ENCODE peak calls at places on chromosome 2, in four cellular contexts. One of them, this sample, is unnamed.
A peak's percentile ranks its signal among the peaks of the same experiment; 100 is the strongest.

GRCh38 chr2:32884346-32884745 is 62.4 kb upstream of the LTBP1 start:
- DNase-seq in GM12878: no peak
- DNase-seq in HepG2: no peak
- DNase-seq in K562: no peak
- DNase-seq in this sample: no peak

GRCh38 chr2:103435010-103435409 is 673.2 kb downstream of the TMEM182 start:
- DNase-seq in GM12878: no peak
- DNase-seq in HepG2: no peak
- DNase-seq in K562: no peak
- DNase-seq in this sample: no peak

GRCh38 chr2:234628953-234629352 is 132.1 kb upstream of the ARL4C start:
- DNase-seq in GM12878: no peak
- DNase-seq in HepG2: no peak
- DNase-seq in K562: no peak
- DNase-seq in this sample: no peak

GRCh38 chr2:136858656-136859055 is 93.3 kb downstream of the THSD7B start:
- DNase-seq in GM12878: no peak
- DNase-seq in HepG2: no peak
- DNase-seq in K562: no peak
- DNase-seq in this sample: no peak

GRCh38 chr2:43724728-43725526 is 48.7 kb upstream of the C1GALT1C1L start:
- DNase-seq in GM12878: no peak
- DNase-seq in HepG2: no peak
- DNase-seq in K562: peak; percentile 69
- DNase-seq in this sample: no peak

GRCh38 chr2:204673877-204674276 is 128.6 kb downstream of the PARD3B start:
- DNase-seq in GM12878: no peak
- DNase-seq in HepG2: no peak
- DNase-seq in K562: no peak
- DNase-seq in this sample: no peak

GRCh38 chr2:171044416-171044815 is 115.4 kb downstream of the GORASP2 start:
- DNase-seq in GM12878: no peak
- DNase-seq in HepG2: no peak
- DNase-seq in K562: no peak
- DNase-seq in this sample: no peak

GRCh38 chr2:105473011-105473410 is 74.2 kb upstream of the FHL2 start:
- DNase-seq in GM12878: no peak
- DNase-seq in HepG2: no peak
- DNase-seq in K562: no peak
- DNase-seq in this sample: no peak

GRCh38 chr2:47098953-47099352 is 56.2 kb downstream of the STPG4 start:
- DNase-seq in GM12878: no peak
- DNase-seq in HepG2: no peak
- DNase-seq in K562: no peak
- DNase-seq in this sample: no peak

GRCh38 chr2:54208364-54209240 is 47.4 kb downstream of the TSPYL6 start:
- DNase-seq in GM12878: no peak
- DNase-seq in HepG2: peak; percentile 29
- DNase-seq in K562: no peak
- DNase-seq in this sample: no peak

GRCh38 chr2:76450024-76450475 is 739.3 kb upstream of the GCFC2 start:
- DNase-seq in GM12878: peak; percentile 90
- DNase-seq in HepG2: no peak
- DNase-seq in K562: no peak
- DNase-seq in this sample: no peak

GRCh38 chr2:172447811-172448493 is 20.6 kb downstream of the ITGA6 start:
- DNase-seq in GM12878: no peak
- DNase-seq in HepG2: no peak
- DNase-seq in K562: no peak
- DNase-seq in this sample: no peak

GRCh38 chr2:144475044-144475443 is 44.9 kb downstream of the ZEB2 start:
- DNase-seq in GM12878: no peak
- DNase-seq in HepG2: no peak
- DNase-seq in K562: no peak
- DNase-seq in this sample: no peak

GRCh38 chr2:222993920-222994650 is 57.9 kb upstream of the KCNE4 start:
- DNase-seq in GM12878: no peak
- DNase-seq in HepG2: no peak
- DNase-seq in K562: no peak
- DNase-seq in this sample: no peak

GRCh38 chr2:220482751-220483150 is 855.3 kb downstream of the SLC4A3 start:
- DNase-seq in GM12878: no peak
- DNase-seq in HepG2: no peak
- DNase-seq in K562: no peak
- DNase-seq in this sample: no peak

GRCh38 chr2:176638167-176639015 is 369.1 kb downstream of the MTX2 start:
- DNase-seq in GM12878: no peak
- DNase-seq in HepG2: peak; percentile 15
- DNase-seq in K562: peak; percentile 64
- DNase-seq in this sample: peak; percentile 82

GRCh38 chr2:190979906-190980629 is 33.9 kb downstream of the STAT1 start:
- DNase-seq in GM12878: no peak
- DNase-seq in HepG2: no peak
- DNase-seq in K562: no peak
- DNase-seq in this sample: peak; percentile 52

GRCh38 chr2:202032841-202033316 is 776 bp upstream of the FZD7 start:
- DNase-seq in GM12878: no peak
- DNase-seq in HepG2: no peak
- DNase-seq in K562: peak; percentile 57
- DNase-seq in this sample: peak; percentile 55

GRCh38 chr2:100228967-100229366 is 86.6 kb upstream of the AFF3 start:
- DNase-seq in GM12878: no peak
- DNase-seq in HepG2: no peak
- DNase-seq in K562: no peak
- DNase-seq in this sample: no peak

GRCh38 chr2:179655627-179656026 is 205.8 kb downstream of the ZNF385B start:
- DNase-seq in GM12878: no peak
- DNase-seq in HepG2: no peak
- DNase-seq in K562: no peak
- DNase-seq in this sample: no peak

GRCh38 chr2:96359310-96359709 is 23.7 kb downstream of the NCAPH start:
- DNase-seq in GM12878: no peak
- DNase-seq in HepG2: no peak
- DNase-seq in K562: no peak
- DNase-seq in this sample: no peak

GRCh38 chr2:84302513-84303412 is 156.3 kb downstream of the SUCLG1 start:
- DNase-seq in GM12878: peak; percentile 16
- DNase-seq in HepG2: peak; percentile 83
- DNase-seq in K562: peak; percentile 80
- DNase-seq in this sample: peak; percentile 62

GRCh38 chr2:239292956-239293355 is 107.9 kb downstream of the HDAC4 start:
- DNase-seq in GM12878: no peak
- DNase-seq in HepG2: no peak
- DNase-seq in K562: no peak
- DNase-seq in this sample: no peak

GRCh38 chr2:239296020-239296932 is 104.5 kb downstream of the HDAC4 start:
- DNase-seq in GM12878: no peak
- DNase-seq in HepG2: peak; percentile 87
- DNase-seq in K562: no peak
- DNase-seq in this sample: no peak

GRCh38 chr2:239295377-239296019 is 105.3 kb downstream of the HDAC4 start:
- DNase-seq in GM12878: no peak
- DNase-seq in HepG2: no peak
- DNase-seq in K562: no peak
- DNase-seq in this sample: no peak

GRCh38 chr2:239293450-239294430 is 107.1 kb downstream of the HDAC4 start:
- DNase-seq in GM12878: peak; percentile 26
- DNase-seq in HepG2: no peak
- DNase-seq in K562: peak; percentile 61
- DNase-seq in this sample: no peak

GRCh38 chr2:239294571-239295054 is 106.2 kb downstream of the HDAC4 start:
- DNase-seq in GM12878: no peak
- DNase-seq in HepG2: no peak
- DNase-seq in K562: peak; percentile 75
- DNase-seq in this sample: no peak
- TF ChIP-seq FOXM1 in GM12878: no peak
- TF ChIP-seq FOXM1 in HepG2: no peak
- TF ChIP-seq FOXM1 in K562: no peak
- TF ChIP-seq FOXM1 in this sample: no peak

DNA sequence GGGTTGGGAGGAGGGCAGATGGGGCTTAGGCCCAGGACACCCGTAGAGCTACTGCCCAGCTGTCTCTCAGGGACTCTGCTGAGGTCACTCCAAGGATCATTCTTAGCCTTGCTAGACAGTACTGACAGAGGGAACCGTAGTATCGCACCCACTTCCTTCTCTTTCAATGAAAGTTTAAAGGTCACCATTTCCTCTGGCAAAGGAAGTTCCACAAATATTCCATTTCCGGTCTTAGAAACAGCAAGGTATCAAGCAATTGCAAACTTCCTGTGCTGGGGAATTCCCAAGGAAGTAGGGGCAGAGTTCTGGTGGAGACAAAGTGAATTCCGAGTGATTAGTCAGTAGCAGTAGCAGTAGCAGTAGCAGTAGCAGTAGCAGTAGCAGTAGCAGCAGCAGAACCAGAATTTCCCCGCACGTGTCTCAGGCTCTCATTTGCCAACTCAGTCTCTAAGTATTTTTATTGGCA is 24.7 kb downstream of the IL1B start:
- DNase-seq in GM12878: no peak
- DNase-seq in HepG2: peak; percentile 24
- DNase-seq in K562: no peak
- DNase-seq in this sample: no peak
- TF ChIP-seq FOXK2 in GM12878: no peak
- TF ChIP-seq FOXK2 in HepG2: no peak
- TF ChIP-seq FOXK2 in K562: no peak
- TF ChIP-seq FOXK2 in this sample: no peak

GRCh38 chr2:231640229-231640628 is 47.6 kb downstream of the TEX44 start:
- DNase-seq in GM12878: no peak
- DNase-seq in HepG2: no peak
- DNase-seq in K562: no peak
- DNase-seq in this sample: no peak
- TF ChIP-seq SP1 in GM12878: no peak
- TF ChIP-seq SP1 in HepG2: no peak
- TF ChIP-seq SP1 in K562: no peak
- TF ChIP-seq SP1 in this sample: no peak

GRCh38 chr2:31322376-31322775 is 88.4 kb downstream of the EHD3 start:
- DNase-seq in GM12878: no peak
- DNase-seq in HepG2: no peak
- DNase-seq in K562: no peak
- DNase-seq in this sample: no peak

GRCh38 chr2:31324000-31324633 is 90.2 kb downstream of the EHD3 start:
- DNase-seq in GM12878: peak; percentile 40
- DNase-seq in HepG2: no peak
- DNase-seq in K562: no peak
- DNase-seq in this sample: no peak

GRCh38 chr2:31318360-31319336 is 84.7 kb downstream of the EHD3 start:
- DNase-seq in GM12878: peak; percentile 30
- DNase-seq in HepG2: no peak
- DNase-seq in K562: no peak
- DNase-seq in this sample: no peak

GRCh38 chr2:31317387-31317786 is 83.4 kb downstream of the EHD3 start:
- DNase-seq in GM12878: no peak
- DNase-seq in HepG2: no peak
- DNase-seq in K562: no peak
- DNase-seq in this sample: no peak

GRCh38 chr2:31319391-31320175 is 85.6 kb downstream of the EHD3 start:
- DNase-seq in GM12878: peak; percentile 32
- DNase-seq in HepG2: no peak
- DNase-seq in K562: no peak
- DNase-seq in this sample: no peak
- TF ChIP-seq FOXM1 in GM12878: no peak
- TF ChIP-seq FOXM1 in HepG2: no peak
- TF ChIP-seq FOXM1 in K562: no peak
- TF ChIP-seq FOXM1 in this sample: no peak

GRCh38 chr2:236242057-236242495 is 22.1 kb downstream of the ASB18 start:
- DNase-seq in GM12878: no peak
- DNase-seq in HepG2: no peak
- DNase-seq in K562: no peak
- DNase-seq in this sample: no peak
- TF ChIP-seq FOXK2 in GM12878: no peak
- TF ChIP-seq FOXK2 in HepG2: no peak
- TF ChIP-seq FOXK2 in K562: no peak
- TF ChIP-seq FOXK2 in this sample: no peak

GRCh38 chr2:239398536-239398935 is 2.3 kb downstream of the HDAC4 start:
- DNase-seq in GM12878: no peak
- DNase-seq in HepG2: no peak
- DNase-seq in K562: no peak
- DNase-seq in this sample: no peak

GRCh38 chr2:239397856-239398470 is 2.9 kb downstream of the HDAC4 start:
- DNase-seq in GM12878: no peak
- DNase-seq in HepG2: no peak
- DNase-seq in K562: no peak
- DNase-seq in this sample: no peak

GRCh38 chr2:239400907-239401449 is at the start of gene HDAC4:
- DNase-seq in GM12878: peak; percentile 93
- DNase-seq in HepG2: peak; percentile 97
- DNase-seq in K562: peak; percentile 95
- DNase-seq in this sample: peak; percentile 91

GRCh38 chr2:239400000-239400831 is 604 bp downstream of the HDAC4 start:
- DNase-seq in GM12878: no peak
- DNase-seq in HepG2: peak; percentile 32
- DNase-seq in K562: peak; percentile 50
- DNase-seq in this sample: peak; percentile 11

GRCh38 chr2:239399404-239399999 is 1.3 kb downstream of the HDAC4 start:
- DNase-seq in GM12878: no peak
- DNase-seq in HepG2: peak; percentile 75
- DNase-seq in K562: no peak
- DNase-seq in this sample: no peak
- TF ChIP-seq SP1 in GM12878: no peak
- TF ChIP-seq SP1 in HepG2: no peak
- TF ChIP-seq SP1 in K562: no peak
- TF ChIP-seq SP1 in this sample: no peak

GRCh38 chr2:98849113-98849512 is 86.9 kb downstream of the CRACDL start:
- DNase-seq in GM12878: no peak
- DNase-seq in HepG2: no peak
- DNase-seq in K562: no peak
- DNase-seq in this sample: no peak
- TF ChIP-seq FOXM1 in GM12878: no peak
- TF ChIP-seq FOXM1 in HepG2: no peak
- TF ChIP-seq FOXM1 in K562: no peak
- TF ChIP-seq FOXM1 in this sample: no peak

DNA sequence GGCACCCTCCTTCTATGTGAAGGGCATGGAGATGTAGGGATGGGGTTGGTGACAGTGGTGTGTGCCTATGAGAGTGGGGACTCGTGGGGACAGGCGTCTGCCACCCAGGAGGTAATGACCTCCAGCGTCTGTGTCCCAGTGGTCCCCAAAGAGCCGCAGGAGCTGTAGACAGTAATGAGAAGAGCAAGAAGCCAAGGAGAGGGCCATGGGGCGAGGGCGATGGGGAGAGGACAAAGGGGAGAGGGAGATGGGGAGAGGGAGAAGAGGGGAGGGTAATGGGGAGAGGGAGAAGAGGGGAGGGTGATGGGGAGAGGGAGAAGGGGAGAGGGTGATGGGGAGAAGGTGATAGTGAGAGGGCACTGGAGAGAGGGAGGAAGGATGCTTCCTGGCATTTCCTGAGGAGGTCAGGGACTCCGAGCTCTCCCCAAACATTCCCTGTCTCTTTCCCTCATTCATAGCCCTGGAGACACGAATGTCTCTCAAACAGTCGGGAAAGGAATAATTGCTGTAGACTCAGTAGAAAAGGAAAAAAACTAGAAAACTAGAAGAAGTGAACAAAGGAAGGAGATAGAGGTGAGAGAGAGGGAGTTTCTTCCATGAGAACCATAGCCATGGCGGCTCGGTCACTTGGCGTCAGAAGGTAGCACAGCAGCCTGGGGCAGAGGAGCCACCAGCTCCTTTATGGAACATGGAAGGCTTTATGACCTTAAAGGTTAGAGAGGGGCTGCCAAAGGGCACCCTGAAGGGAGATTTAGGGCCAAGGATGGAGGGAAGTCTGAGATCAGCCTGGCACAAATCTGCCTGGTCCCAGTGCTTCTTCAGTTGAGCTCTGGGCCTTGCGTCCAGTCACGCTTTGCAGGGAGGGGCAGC is 39.5 kb downstream of the PSD4 start:
- DNase-seq in GM12878: no peak
- DNase-seq in HepG2: no peak
- DNase-seq in K562: no peak
- DNase-seq in this sample: no peak
- TF ChIP-seq FOXK2 in GM12878: no peak
- TF ChIP-seq FOXK2 in HepG2: no peak
- TF ChIP-seq FOXK2 in K562: no peak
- TF ChIP-seq FOXK2 in this sample: no peak

This sample was measured in HEK293T.